ENCODE peak calls at places on chromosomes 4 and X, in eight cellular contexts. One of them, this sample, is unnamed.

GRCh38 chr4:151238477-151238876 is 38.5 kb upstream of the PRSS48 start:
- DNase-seq in right lobe of liver: no peak
- DNase-seq in pancreas: no peak
- DNase-seq in Peyer's patch: no peak
- DNase-seq in DND-41: no peak
- DNase-seq in psoas muscle: no peak
- DNase-seq in heart right ventricle: no peak
- DNase-seq in heart left ventricle: no peak
- DNase-seq in this sample: no peak

GRCh38 chr4:77665381-77666069 is 59.9 kb downstream of the CXCL13 start:
- DNase-seq in right lobe of liver: no peak
- DNase-seq in pancreas: no peak
- DNase-seq in Peyer's patch: no peak
- DNase-seq in DND-41: no peak
- DNase-seq in psoas muscle: no peak
- DNase-seq in heart right ventricle: no peak
- DNase-seq in heart left ventricle: no peak
- DNase-seq in this sample: no peak

GRCh38 chr4:94561249-94562024 is 109.7 kb downstream of the PDLIM5 start:
- DNase-seq in right lobe of liver: no peak
- DNase-seq in pancreas: no peak
- DNase-seq in Peyer's patch: no peak
- DNase-seq in DND-41: no peak
- DNase-seq in psoas muscle: no peak
- DNase-seq in heart right ventricle: no peak
- DNase-seq in heart left ventricle: no peak
- DNase-seq in this sample: no peak

GRCh38 chrX:17039826-17040225 is 93.4 kb downstream of the REPS2 start:
- DNase-seq in right lobe of liver: no peak
- DNase-seq in pancreas: no peak
- DNase-seq in Peyer's patch: no peak
- DNase-seq in DND-41: no peak
- DNase-seq in psoas muscle: no peak
- DNase-seq in heart right ventricle: no peak
- DNase-seq in heart left ventricle: no peak
- DNase-seq in this sample: no peak

GRCh38 chrX:118272237-118272636 is 73.7 kb upstream of the WDR44 start:
- DNase-seq in right lobe of liver: no peak
- DNase-seq in pancreas: no peak
- DNase-seq in Peyer's patch: no peak
- DNase-seq in DND-41: no peak
- DNase-seq in psoas muscle: no peak
- DNase-seq in heart right ventricle: no peak
- DNase-seq in heart left ventricle: no peak
- DNase-seq in this sample: no peak

GRCh38 chr4:141543176-141543575 is 93.2 kb upstream of the IL15 start:
- DNase-seq in right lobe of liver: no peak
- DNase-seq in pancreas: no peak
- DNase-seq in Peyer's patch: no peak
- DNase-seq in DND-41: no peak
- DNase-seq in psoas muscle: no peak
- DNase-seq in heart right ventricle: no peak
- DNase-seq in heart left ventricle: no peak
- DNase-seq in this sample: no peak

GRCh38 chr4:108168672-108169562 is at the start of gene LEF1:
- DNase-seq in right lobe of liver: no peak
- DNase-seq in pancreas: peak; percentile 24
- DNase-seq in Peyer's patch: peak; percentile 52
- DNase-seq in DND-41: peak; percentile 92
- DNase-seq in psoas muscle: no peak
- DNase-seq in heart right ventricle: peak; percentile 13
- DNase-seq in heart left ventricle: no peak
- DNase-seq in this sample: no peak

GRCh38 chr4:174753031-174753430 is 76.0 kb downstream of the GLRA3 start:
- DNase-seq in right lobe of liver: no peak
- DNase-seq in pancreas: no peak
- DNase-seq in Peyer's patch: no peak
- DNase-seq in DND-41: no peak
- DNase-seq in psoas muscle: no peak
- DNase-seq in heart right ventricle: no peak
- DNase-seq in heart left ventricle: no peak
- DNase-seq in this sample: no peak

GRCh38 chr4:82268050-82268825 is 105.6 kb downstream of the HNRNPD start:
- DNase-seq in right lobe of liver: peak; percentile 65
- DNase-seq in pancreas: no peak
- DNase-seq in Peyer's patch: peak; percentile 74
- DNase-seq in DND-41: peak; percentile 56
- DNase-seq in psoas muscle: peak; percentile 42
- DNase-seq in heart right ventricle: peak; percentile 23
- DNase-seq in heart left ventricle: peak; percentile 38
- DNase-seq in this sample: no peak

GRCh38 chrX:51837926-51838325 is 55.5 kb upstream of the MAGED1 start:
- DNase-seq in right lobe of liver: peak; percentile 46
- DNase-seq in pancreas: peak; percentile 33
- DNase-seq in Peyer's patch: peak; percentile 67
- DNase-seq in DND-41: no peak
- DNase-seq in psoas muscle: peak; percentile 31
- DNase-seq in heart right ventricle: peak; percentile 50
- DNase-seq in heart left ventricle: peak; percentile 39
- DNase-seq in this sample: no peak

GRCh38 chr4:147482281-147482680 is 1.4 kb downstream of the EDNRA start:
- DNase-seq in right lobe of liver: no peak
- DNase-seq in pancreas: no peak
- DNase-seq in Peyer's patch: no peak
- DNase-seq in DND-41: no peak
- DNase-seq in psoas muscle: no peak
- DNase-seq in heart right ventricle: no peak
- DNase-seq in heart left ventricle: no peak
- DNase-seq in this sample: no peak
- H3K27ac ChIP-seq in right lobe of liver: no peak overlapping the region
- H3K27ac ChIP-seq in pancreas: no peak overlapping the region
- H3K27ac ChIP-seq in Peyer's patch: no peak overlapping the region
- H3K27ac ChIP-seq in DND-41: no peak overlapping the region
- H3K27ac ChIP-seq in psoas muscle: no peak overlapping the region
- H3K27ac ChIP-seq in heart right ventricle: peak overlapping the region; percentile 80
- H3K27ac ChIP-seq in heart left ventricle: peak overlapping the region; percentile 85
- H3K27ac ChIP-seq in this sample: no peak overlapping the region

DNA sequence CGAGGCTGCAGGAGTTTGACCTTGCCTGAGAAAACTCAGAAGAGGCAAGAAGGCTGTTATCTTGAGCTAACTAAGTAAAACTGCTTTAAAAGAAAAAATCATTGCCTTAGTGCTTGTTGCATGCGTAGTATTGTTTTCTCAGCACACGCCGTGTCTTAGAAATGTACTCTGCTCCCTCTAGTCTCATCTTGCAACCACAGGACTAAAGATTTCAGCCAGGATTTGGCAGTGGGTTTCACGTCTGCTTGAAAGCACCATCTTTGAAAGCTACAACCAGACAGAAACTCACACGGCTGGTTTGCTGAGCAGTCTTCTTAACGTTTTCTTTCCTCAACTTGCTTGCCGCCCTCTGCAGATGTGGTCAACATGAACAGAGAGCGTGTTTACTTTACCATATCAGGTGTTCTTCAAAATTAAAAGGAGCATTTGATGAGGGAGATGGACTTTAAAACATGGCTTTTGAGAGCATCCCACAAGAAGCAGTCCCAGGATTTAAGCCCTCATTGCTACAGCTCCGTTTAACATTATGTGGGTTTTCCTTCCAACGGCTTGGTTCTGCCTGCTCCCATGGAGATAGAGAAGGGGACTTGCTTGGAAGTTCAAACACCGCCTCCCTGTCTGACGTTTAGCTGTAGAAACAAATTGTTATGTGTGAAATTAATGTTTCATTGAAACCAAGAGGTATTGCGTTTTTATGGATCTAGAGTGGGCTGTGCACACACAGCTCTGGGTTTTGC is 3.4 kb downstream of the SORCS2 start:
- DNase-seq in right lobe of liver: peak; percentile 0
- DNase-seq in pancreas: no peak
- DNase-seq in Peyer's patch: peak; percentile 13
- DNase-seq in DND-41: no peak
- DNase-seq in psoas muscle: no peak
- DNase-seq in heart right ventricle: no peak
- DNase-seq in heart left ventricle: no peak
- DNase-seq in this sample: no peak
- H3K4me3 ChIP-seq in right lobe of liver: no peak overlapping the region
- H3K4me3 ChIP-seq in pancreas: no peak overlapping the region
- H3K4me3 ChIP-seq in Peyer's patch: no peak overlapping the region
- H3K4me3 ChIP-seq in DND-41: no peak overlapping the region
- H3K4me3 ChIP-seq in psoas muscle: no peak overlapping the region
- H3K4me3 ChIP-seq in heart right ventricle: no peak overlapping the region
- H3K4me3 ChIP-seq in heart left ventricle: no peak overlapping the region
- H3K4me3 ChIP-seq in this sample: no peak overlapping the region

GRCh38 chr4:1252928-1253492 is 4.1 kb upstream of the CTBP1 start:
- DNase-seq in right lobe of liver: no peak
- DNase-seq in pancreas: no peak
- DNase-seq in Peyer's patch: no peak
- DNase-seq in DND-41: no peak
- DNase-seq in psoas muscle: no peak
- DNase-seq in heart right ventricle: no peak
- DNase-seq in heart left ventricle: no peak
- DNase-seq in this sample: no peak
- H3K9me3 ChIP-seq in right lobe of liver: peaks cover 4% of the 10 kb centered on the region
- H3K9me3 ChIP-seq in pancreas: no peaks in the 10 kb centered on the region
- H3K9me3 ChIP-seq in Peyer's patch: no peaks in the 10 kb centered on the region
- H3K9me3 ChIP-seq in DND-41: peaks cover 9% of the 10 kb centered on the region
- H3K9me3 ChIP-seq in psoas muscle: no peaks in the 10 kb centered on the region
- H3K9me3 ChIP-seq in heart right ventricle: no peaks in the 10 kb centered on the region
- H3K9me3 ChIP-seq in heart left ventricle: no peaks in the 10 kb centered on the region
- H3K9me3 ChIP-seq in this sample: peaks cover 15% of the 10 kb centered on the region

GRCh38 chr4:2793578-2793919 is 664 bp downstream of the SH3BP2 start:
- DNase-seq in right lobe of liver: peak; percentile 60
- DNase-seq in pancreas: peak; percentile 59
- DNase-seq in Peyer's patch: peak; percentile 59
- DNase-seq in DND-41: no peak
- DNase-seq in psoas muscle: peak; percentile 58
- DNase-seq in heart right ventricle: peak; percentile 55
- DNase-seq in heart left ventricle: peak; percentile 46
- DNase-seq in this sample: peak; percentile 93
- H3K27ac ChIP-seq in right lobe of liver: peak overlapping the region; percentile 85
- H3K27ac ChIP-seq in pancreas: no peak overlapping the region
- H3K27ac ChIP-seq in Peyer's patch: peak overlapping the region; percentile 72
- H3K27ac ChIP-seq in DND-41: no peak overlapping the region
- H3K27ac ChIP-seq in psoas muscle: peak overlapping the region; percentile 15
- H3K27ac ChIP-seq in heart right ventricle: no peak overlapping the region
- H3K27ac ChIP-seq in heart left ventricle: peak overlapping the region; percentile 82
- H3K27ac ChIP-seq in this sample: peak overlapping the region; percentile 76

GRCh38 chrX:78111140-78111931 is 7.3 kb downstream of the PGK1 start:
- DNase-seq in right lobe of liver: peak; percentile 55
- DNase-seq in pancreas: peak; percentile 21
- DNase-seq in Peyer's patch: no peak
- DNase-seq in DND-41: no peak
- DNase-seq in psoas muscle: no peak
- DNase-seq in heart right ventricle: no peak
- DNase-seq in heart left ventricle: no peak
- DNase-seq in this sample: no peak
- H3K4me3 ChIP-seq in right lobe of liver: no peak overlapping the region
- H3K4me3 ChIP-seq in pancreas: no peak overlapping the region
- H3K4me3 ChIP-seq in Peyer's patch: no peak overlapping the region
- H3K4me3 ChIP-seq in DND-41: peak overlapping the region; percentile 22
- H3K4me3 ChIP-seq in psoas muscle: no peak overlapping the region
- H3K4me3 ChIP-seq in heart right ventricle: no peak overlapping the region
- H3K4me3 ChIP-seq in heart left ventricle: no peak overlapping the region
- H3K4me3 ChIP-seq in this sample: no peak overlapping the region

GRCh38 chrX:18983711-18984380 is at the start of gene PHKA2:
- DNase-seq in right lobe of liver: peak; percentile 80
- DNase-seq in pancreas: peak; percentile 70
- DNase-seq in Peyer's patch: peak; percentile 76
- DNase-seq in DND-41: no peak
- DNase-seq in psoas muscle: peak; percentile 64
- DNase-seq in heart right ventricle: peak; percentile 66
- DNase-seq in heart left ventricle: peak; percentile 69
- DNase-seq in this sample: peak; percentile 63
- H3K9me3 ChIP-seq in right lobe of liver: no peaks in the 10 kb centered on the region
- H3K9me3 ChIP-seq in pancreas: no peaks in the 10 kb centered on the region
- H3K9me3 ChIP-seq in Peyer's patch: no peaks in the 10 kb centered on the region
- H3K9me3 ChIP-seq in DND-41: no peaks in the 10 kb centered on the region
- H3K9me3 ChIP-seq in psoas muscle: no peaks in the 10 kb centered on the region
- H3K9me3 ChIP-seq in heart right ventricle: no peaks in the 10 kb centered on the region
- H3K9me3 ChIP-seq in heart left ventricle: no peaks in the 10 kb centered on the region
- H3K9me3 ChIP-seq in this sample: no peaks in the 10 kb centered on the region

GRCh38 chr4:139535228-139535851 is 20.7 kb downstream of the SETD7 start:
- DNase-seq in right lobe of liver: no peak
- DNase-seq in pancreas: no peak
- DNase-seq in Peyer's patch: no peak
- DNase-seq in DND-41: no peak
- DNase-seq in psoas muscle: no peak
- DNase-seq in heart right ventricle: no peak
- DNase-seq in heart left ventricle: no peak
- DNase-seq in this sample: no peak

GRCh38 chr4:139535852-139536234 is 20.2 kb downstream of the SETD7 start:
- DNase-seq in right lobe of liver: no peak
- DNase-seq in pancreas: no peak
- DNase-seq in Peyer's patch: no peak
- DNase-seq in DND-41: no peak
- DNase-seq in psoas muscle: no peak
- DNase-seq in heart right ventricle: no peak
- DNase-seq in heart left ventricle: no peak
- DNase-seq in this sample: no peak

GRCh38 chr4:139534287-139534950 is 21.6 kb downstream of the SETD7 start:
- DNase-seq in right lobe of liver: no peak
- DNase-seq in pancreas: no peak
- DNase-seq in Peyer's patch: no peak
- DNase-seq in DND-41: no peak
- DNase-seq in psoas muscle: no peak
- DNase-seq in heart right ventricle: no peak
- DNase-seq in heart left ventricle: no peak
- DNase-seq in this sample: no peak

GRCh38 chr4:139540161-139540560 is 15.9 kb downstream of the SETD7 start:
- DNase-seq in right lobe of liver: no peak
- DNase-seq in pancreas: no peak
- DNase-seq in Peyer's patch: no peak
- DNase-seq in DND-41: no peak
- DNase-seq in psoas muscle: no peak
- DNase-seq in heart right ventricle: no peak
- DNase-seq in heart left ventricle: no peak
- DNase-seq in this sample: no peak

GRCh38 chr4:139537292-139537691 is 18.7 kb downstream of the SETD7 start:
- DNase-seq in right lobe of liver: no peak
- DNase-seq in pancreas: no peak
- DNase-seq in Peyer's patch: no peak
- DNase-seq in DND-41: no peak
- DNase-seq in psoas muscle: no peak
- DNase-seq in heart right ventricle: no peak
- DNase-seq in heart left ventricle: no peak
- DNase-seq in this sample: no peak
- H3K27ac ChIP-seq in right lobe of liver: no peak overlapping the region
- H3K27ac ChIP-seq in pancreas: no peak overlapping the region
- H3K27ac ChIP-seq in Peyer's patch: no peak overlapping the region
- H3K27ac ChIP-seq in DND-41: no peak overlapping the region
- H3K27ac ChIP-seq in psoas muscle: peak overlapping the region; percentile 3
- H3K27ac ChIP-seq in heart right ventricle: no peak overlapping the region
- H3K27ac ChIP-seq in heart left ventricle: no peak overlapping the region
- H3K27ac ChIP-seq in this sample: no peak overlapping the region

DNA sequence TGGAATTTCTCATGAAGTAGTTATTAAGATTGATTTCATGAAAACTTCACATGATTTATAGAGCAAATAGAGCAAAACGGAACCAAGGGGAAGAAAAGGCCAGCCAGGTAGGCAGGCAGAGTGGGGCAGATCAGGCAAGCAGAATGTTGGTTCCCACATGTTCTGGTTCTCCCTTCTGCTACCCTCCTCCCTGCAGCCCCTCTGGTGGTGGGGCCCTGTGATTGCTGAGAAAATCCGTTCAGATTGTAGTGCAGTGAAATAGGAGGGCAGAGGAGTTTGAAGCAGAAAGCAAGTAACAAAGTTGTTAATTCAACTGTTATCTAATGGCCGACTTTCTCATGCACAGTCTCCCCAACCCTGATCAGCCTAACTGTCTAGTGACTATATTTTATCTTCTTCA is 185.3 kb downstream of the MID1IP1 start:
- DNase-seq in right lobe of liver: no peak
- DNase-seq in pancreas: no peak
- DNase-seq in Peyer's patch: no peak
- DNase-seq in DND-41: no peak
- DNase-seq in psoas muscle: no peak
- DNase-seq in heart right ventricle: no peak
- DNase-seq in heart left ventricle: no peak
- DNase-seq in this sample: no peak
- H3K4me3 ChIP-seq in right lobe of liver: no peak overlapping the region
- H3K4me3 ChIP-seq in pancreas: no peak overlapping the region
- H3K4me3 ChIP-seq in Peyer's patch: no peak overlapping the region
- H3K4me3 ChIP-seq in DND-41: no peak overlapping the region
- H3K4me3 ChIP-seq in psoas muscle: no peak overlapping the region
- H3K4me3 ChIP-seq in heart right ventricle: no peak overlapping the region
- H3K4me3 ChIP-seq in heart left ventricle: no peak overlapping the region
- H3K4me3 ChIP-seq in this sample: no peak overlapping the region

This sample was measured in left lung.